ENCODE peak calls at places on chromosome 7, in four cellular contexts. B, G, R and X are unnamed samples.

GRCh38 chr7:94300176-94300835 is 94.4 kb upstream of the COL1A2 start:
- DNase-seq in B (no peak), G (no peak), R (no peak), X (no peak)

GRCh38 chr7:49773082-49773938 is at the start of gene VWC2:
- DNase-seq in B (no peak), G (no peak), R (no peak), X (no peak)

GRCh38 chr7:47550788-47551470 is 31.0 kb downstream of the TNS3 start:
- DNase-seq in B (no peak), G (no peak), R (no peak), X (no peak)

GRCh38 chr7:47635091-47636090 is 53.5 kb upstream of the TNS3 start:
- DNase-seq in B (no peak), G (no peak), R (peak; percentile 70), X (no peak)

GRCh38 chr7:74606101-74606908 is 51.2 kb upstream of the GTF2I start:
- DNase-seq in B (peak; percentile 13), G (no peak), R (peak; percentile 54), X (no peak)

GRCh38 chr7:139124084-139124914 is 14.8 kb upstream of the ZC3HAV1 start:
- DNase-seq in B (no peak), G (no peak), R (no peak), X (no peak)

GRCh38 chr7:8481752-8482446 is 48.5 kb downstream of the NXPH1 start:
- DNase-seq in B (no peak), G (no peak), R (no peak), X (no peak)

GRCh38 chr7:45199506-45199905 is 41.9 kb downstream of the RAMP3 start:
- DNase-seq in B (no peak), G (no peak), R (peak; percentile 0), X (no peak)

GRCh38 chr7:151168022-151168786 is 710 bp upstream of the GBX1 start:
- DNase-seq in B (no peak), G (no peak), R (peak; percentile 35), X (no peak)

GRCh38 chr7:7151285-7151684 is 31.1 kb upstream of the C1GALT1 start:
- DNase-seq in B (peak; percentile 77), G (no peak), R (no peak), X (no peak)

GRCh38 chr7:151786241-151786640 is 90.7 kb downstream of the PRKAG2 start:
- DNase-seq in B (no peak), G (no peak), R (no peak), X (no peak)

GRCh38 chr7:150973571-150974451 is 4.3 kb downstream of the KCNH2 start:
- DNase-seq in B (no peak), G (no peak), R (no peak), X (no peak)

GRCh38 chr7:28151965-28152364 is 28.6 kb downstream of the JAZF1 start:
- DNase-seq in B (peak; percentile 54), G (no peak), R (no peak), X (no peak)

GRCh38 chr7:117009705-117010361 is 56.5 kb downstream of the ST7 start:
- DNase-seq in B (no peak), G (no peak), R (no peak), X (no peak)

GRCh38 chr7:80609732-80610131 is 28.7 kb upstream of the CD36 start:
- DNase-seq in B (no peak), G (no peak), R (no peak), X (no peak)

GRCh38 chr7:127888411-127888810 is 142.8 kb downstream of the LRRC4 start:
- DNase-seq in B (no peak), G (no peak), R (no peak), X (no peak)

GRCh38 chr7:47444376-47445098 is 137.4 kb downstream of the TNS3 start:
- DNase-seq in B (peak; percentile 43), G (no peak), R (peak; percentile 51), X (no peak)

GRCh38 chr7:1358376-1359050 is 100.8 kb downstream of the MICALL2 start:
- DNase-seq in B (no peak), G (no peak), R (no peak), X (no peak)

GRCh38 chr7:6251653-6252052 is 20.8 kb downstream of the CYTH3 start:
- DNase-seq in B (no peak), G (no peak), R (no peak), X (no peak)

GRCh38 chr7:108004220-108005142 is 1.5 kb upstream of the LAMB1 start:
- DNase-seq in B (peak; percentile 90), G (no peak), R (peak; percentile 49), X (peak; percentile 100)

GRCh38 chr7:133586253-133586652 is 333.4 kb downstream of the EXOC4 start:
- DNase-seq in B (no peak), G (no peak), R (no peak), X (no peak)

GRCh38 chr7:94355389-94355788 is 39.3 kb upstream of the COL1A2 start:
- DNase-seq in B (peak; percentile 22), G (no peak), R (no peak), X (no peak)

GRCh38 chr7:2164156-2164555 is 68.6 kb downstream of the MAD1L1 start:
- DNase-seq in B (no peak), G (no peak), R (no peak), X (no peak)

GRCh38 chr7:40658731-40659130 is 523.9 kb downstream of the SUGCT start:
- DNase-seq in B (peak; percentile 6), G (no peak), R (no peak), X (no peak)

GRCh38 chr7:135712182-135712782 is 15.7 kb downstream of the SLC13A4 start:
- DNase-seq in B (no peak), G (no peak), R (no peak), X (no peak)
- TF ChIP-seq CTCF in B (peak; percentile 8), G (peak; percentile 10), R (no peak), X (no peak)

DNA sequence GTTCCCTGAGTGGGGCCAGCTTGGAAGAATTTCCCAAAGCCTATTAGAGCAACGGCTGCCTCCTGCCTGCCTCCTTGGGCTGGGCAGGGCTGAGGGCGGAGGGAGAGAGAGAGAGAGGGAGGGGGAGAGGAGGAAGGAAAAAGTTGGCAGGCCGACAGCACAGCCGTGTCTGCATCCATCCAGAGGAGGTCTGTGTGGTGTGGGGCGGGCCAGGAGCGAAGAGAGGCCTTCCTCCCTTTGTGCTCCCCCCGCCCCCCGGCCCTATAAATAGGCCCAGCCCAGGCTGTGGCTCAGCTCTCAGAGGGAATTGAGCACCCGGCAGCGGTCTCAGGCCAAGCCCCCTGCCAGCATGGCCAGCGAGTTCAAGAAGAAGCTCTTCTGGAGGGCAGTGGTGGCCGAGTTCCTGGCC is at the start of gene AQP1:
- DNase-seq in B (peak; percentile 85), G (no peak), R (peak; percentile 83), X (no peak)
- H3K4me3 ChIP-seq in B (no peak within 1 kb of the TSS), G (no peak within 1 kb of the TSS), R (peak within 1 kb of the TSS; percentile 38), X (peak within 1 kb of the TSS; percentile 57)

GRCh38 chr7:11373546-11374142 is 400.0 kb downstream of the PHF14 start:
- DNase-seq in B (peak; percentile 20), G (peak; percentile 7), R (no peak), X (no peak)
- TF ChIP-seq CTCF in B (peak; percentile 55), G (peak; percentile 76), R (peak; percentile 52), X (peak; percentile 64)

GRCh38 chr7:76260171-76260703 is 42.2 kb upstream of the HSPB1 start:
- DNase-seq in B (peak; percentile 24), G (no peak), R (no peak), X (no peak)
- H3K4me3 ChIP-seq in B (peak overlapping the region; percentile 68), G (peak overlapping the region; percentile 30), R (no peak overlapping the region), X (peak overlapping the region; percentile 31)

GRCh38 chr7:140696679-140697446 is at the start of gene NDUFB2:
- DNase-seq in B (peak; percentile 84), G (peak; percentile 70), R (peak; percentile 57), X (no peak)
- TF ChIP-seq CTCF in B (no peak), G (no peak), R (peak; percentile 0), X (peak; percentile 2)

GRCh38 chr7:76291346-76292205 is 10.9 kb upstream of the HSPB1 start:
- DNase-seq in B (peak; percentile 98), G (peak; percentile 99), R (peak; percentile 91), X (peak; percentile 79)
- H3K4me3 ChIP-seq in B (no peak overlapping the region), G (peak overlapping the region; percentile 24), R (no peak overlapping the region), X (peak overlapping the region; percentile 32)

DNA sequence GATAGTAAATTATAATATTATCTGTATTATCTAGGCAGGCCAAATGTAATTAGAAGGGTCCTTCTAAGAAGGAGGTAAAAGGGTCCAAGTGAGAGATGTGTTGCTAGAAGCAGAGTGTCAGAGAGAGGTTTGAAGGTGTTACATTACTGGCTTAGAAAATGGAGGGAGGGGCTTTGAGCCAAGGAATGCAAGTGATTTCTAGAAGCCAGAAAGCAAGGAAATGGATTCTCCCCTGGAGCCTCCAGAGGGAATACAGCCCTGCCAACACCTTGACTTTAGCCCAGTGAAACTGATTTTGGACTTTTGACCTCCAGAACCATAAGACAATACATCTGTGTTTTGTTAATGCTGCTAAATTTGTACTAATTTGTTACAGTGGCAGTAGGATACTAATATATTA is 97.9 kb upstream of the IL6 start:
- DNase-seq in B (peak; percentile 27), G (no peak), R (no peak), X (no peak)
- TF ChIP-seq CTCF in B (no peak), G (no peak), R (no peak), X (no peak)

DNA sequence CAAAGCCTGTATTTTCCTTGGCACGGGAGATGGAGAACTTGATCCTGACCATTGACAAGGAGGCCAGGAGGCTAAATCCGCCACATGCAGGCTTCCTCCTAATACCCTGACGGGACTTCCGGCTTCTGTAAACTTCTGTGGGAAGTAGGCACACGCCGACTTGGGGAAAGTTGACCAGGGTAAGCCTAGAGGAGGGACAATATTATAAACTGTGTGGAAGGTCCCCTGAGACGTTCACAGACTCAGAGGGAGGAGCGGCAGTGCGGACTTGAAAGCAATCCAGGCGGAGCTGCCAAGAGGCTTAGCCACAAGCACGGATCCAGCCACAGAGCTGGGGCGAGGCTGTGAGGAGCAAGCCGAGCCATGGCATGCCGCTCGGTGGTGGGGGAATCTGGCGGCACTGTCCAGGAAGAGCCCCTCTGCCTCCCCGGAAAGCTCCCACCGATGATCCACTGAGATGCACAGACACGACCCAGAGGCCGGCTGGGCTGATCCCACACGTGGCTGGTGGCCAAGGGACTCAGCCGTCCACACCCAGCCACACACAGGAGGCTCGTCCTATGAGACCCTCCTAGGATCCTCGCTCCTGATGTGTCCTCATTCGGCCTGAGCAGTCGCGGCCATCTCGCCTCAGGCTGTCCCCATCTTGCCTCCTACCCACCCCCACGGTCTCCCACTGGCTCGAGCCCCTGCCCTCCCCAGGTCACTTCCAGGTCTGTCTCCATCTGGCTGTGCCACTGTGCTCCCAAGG is 40.0 kb upstream of the INSIG1 start:
- DNase-seq in B (peak; percentile 77), G (no peak), R (peak; percentile 71), X (no peak)
- H3K4me3 ChIP-seq in B (no peak overlapping the region), G (no peak overlapping the region), R (no peak overlapping the region), X (no peak overlapping the region)

DNA sequence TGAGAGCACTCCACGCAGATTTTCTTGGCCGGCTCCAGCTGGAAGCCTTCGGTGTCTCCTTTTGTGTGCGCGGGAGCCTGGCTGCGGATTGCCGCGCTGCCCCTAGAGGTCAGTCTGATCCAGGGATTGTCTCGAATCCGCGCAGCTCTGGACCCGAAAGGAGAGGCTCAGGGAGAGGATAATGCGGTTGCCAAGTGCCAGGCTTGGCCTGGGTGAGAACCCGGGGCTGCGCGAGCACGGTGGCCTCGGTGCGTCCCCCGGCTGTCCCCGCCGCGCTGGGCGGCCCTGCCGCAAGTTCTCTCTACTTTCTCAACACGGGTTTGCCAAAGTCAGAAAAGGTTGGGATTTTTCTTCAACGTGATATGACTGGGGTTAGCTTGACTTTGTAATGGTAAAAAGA is 140.9 kb downstream of the ADCYAP1R1 start:
- DNase-seq in B (peak; percentile 62), G (peak; percentile 22), R (peak; percentile 50), X (no peak)
- TF ChIP-seq CTCF in B (peak; percentile 86), G (peak; percentile 96), R (peak; percentile 56), X (peak; percentile 79)